ENCODE peak calls at places on chromosome 4, in eight cellular contexts. A is H54; V is GM20000; D is H9; I is RWPE1; P is activated naive CD4-positive, alpha-beta T cell; U is AG09319; L is hypothalamus. E is an unnamed sample.

GRCh38 chr4:53541577-53542206 is 49.6 kb downstream of the LNX1 start:
- DNase-seq in A (no peak), P (no peak), D (no peak), I (peak; percentile 43), L (no peak), V (no peak), U (peak; percentile 77), E (no peak)

GRCh38 chr4:2792711-2793577 is at the start of gene SH3BP2:
- DNase-seq in L (no peak), P (no peak), A (peak; percentile 53), D (peak; percentile 85), V (peak; percentile 90), U (no peak), I (peak; percentile 64), E (peak; percentile 78)

GRCh38 chr4:54568184-54568583 is 89.6 kb upstream of the KIT start:
- DNase-seq in A (peak; percentile 38), I (peak; percentile 65), P (no peak), D (no peak), U (no peak), V (no peak), L (no peak), E (peak; percentile 21)

GRCh38 chr4:169649545-169650226 is 29.3 kb downstream of the CLCN3 start:
- DNase-seq in P (no peak), L (no peak), I (no peak), A (no peak), V (no peak), U (no peak), D (no peak), E (no peak)

GRCh38 chr4:71293705-71294104 is 45.1 kb upstream of the SLC4A4 start:
- DNase-seq in D (no peak), I (no peak), L (no peak), P (no peak), V (no peak), A (no peak), U (no peak), E (no peak)

GRCh38 chr4:173635395-173635794 is 105.4 kb upstream of the HAND2 start:
- DNase-seq in A (no peak), P (no peak), U (no peak), L (no peak), I (no peak), D (no peak), V (no peak), E (no peak)

GRCh38 chr4:182748949-182749348 is 168.2 kb downstream of the DCTD start:
- DNase-seq in L (no peak), V (no peak), I (peak; percentile 46), D (no peak), U (no peak), P (no peak), A (no peak), E (no peak)

GRCh38 chr4:21887481-21887880 is 61.1 kb downstream of the KCNIP4 start:
- DNase-seq in U (no peak), A (no peak), P (no peak), V (no peak), D (no peak), I (no peak), L (no peak), E (no peak)

GRCh38 chr4:24203896-24204295 is 314.0 kb upstream of the PPARGC1A start:
- DNase-seq in D (no peak), L (no peak), I (no peak), A (no peak), U (no peak), V (no peak), P (no peak), E (no peak)

GRCh38 chr4:122854860-122855259 is 28.2 kb downstream of the FGF2 start:
- DNase-seq in P (no peak), L (peak; percentile 35), U (no peak), I (no peak), D (no peak), V (no peak), A (no peak), E (no peak)

GRCh38 chr4:153140294-153140693 is 63.9 kb upstream of the TRIM2 start:
- DNase-seq in D (no peak), V (no peak), U (no peak), P (no peak), I (no peak), A (no peak), L (no peak), E (no peak)

GRCh38 chr4:17958185-17958584 is 63.4 kb downstream of the LCORL start:
- DNase-seq in U (no peak), A (no peak), D (no peak), I (no peak), V (no peak), P (no peak), L (no peak), E (no peak)

GRCh38 chr4:22969314-22969896 is 276.7 kb downstream of the GBA3 start:
- DNase-seq in I (peak; percentile 38), A (no peak), L (no peak), D (no peak), U (no peak), P (no peak), V (no peak), E (no peak)

GRCh38 chr4:111773858-111774257 is 371.4 kb upstream of the FAM241A start:
- DNase-seq in P (no peak), D (no peak), U (no peak), L (no peak), I (peak; percentile 6), A (no peak), V (no peak), E (no peak)

GRCh38 chr4:40264497-40264896 is 67.7 kb downstream of the RHOH start:
- DNase-seq in P (no peak), A (no peak), I (no peak), V (no peak), L (no peak), D (no peak), U (peak; percentile 12), E (no peak)

GRCh38 chr4:7370038-7370437 is 64.7 kb downstream of the PSAPL1 start:
- DNase-seq in A (no peak), I (no peak), P (no peak), D (no peak), U (no peak), V (no peak), L (no peak), E (no peak)

GRCh38 chr4:94533405-94534223 is 81.9 kb downstream of the PDLIM5 start:
- DNase-seq in V (no peak), D (no peak), L (no peak), I (no peak), A (no peak), P (no peak), U (no peak), E (no peak)

GRCh38 chr4:163665521-163666334 is 171.2 kb downstream of the TMA16 start:
- DNase-seq in I (no peak), D (no peak), V (no peak), A (no peak), P (no peak), U (no peak), L (no peak), E (no peak)

E was measured in 8988T.